ENCODE peak calls at places on chromosomes 4 and X, in nine cellular contexts. Q is DND-41, N is endothelial cell, J is AG09319, C is body of pancreas, S is thoracic aorta, Y is bronchial epithelial cell, F is AG04450, G is heart right ventricle. U is an unnamed sample.

GRCh38 chr4:156968479-156968984 is 3.1 kb downstream of the PDGFC start:
- DNase-seq in Q (peak; percentile 31), N (peak; percentile 69), J (no peak), C (peak; percentile 82), S (no peak), Y (peak; percentile 79), F (no peak), G (peak; percentile 15), U (peak; percentile 52)

GRCh38 chr4:172546782-172547181 is 621.8 kb upstream of the GALNT7 start:
- DNase-seq in Q (no peak), N (no peak), J (no peak), C (no peak), S (no peak), Y (no peak), F (no peak), G (no peak), U (no peak)

GRCh38 chr4:171378323-171378722 is 434.9 kb upstream of the GALNTL6 start:
- DNase-seq in Q (no peak), N (no peak), J (no peak), C (no peak), S (no peak), Y (peak; percentile 1), F (no peak), G (no peak), U (no peak)

GRCh38 chr4:184785813-184786212 is 40.0 kb downstream of the ACSL1 start:
- DNase-seq in Q (peak; percentile 39), N (no peak), J (no peak), C (no peak), S (no peak), Y (no peak), F (no peak), G (no peak), U (no peak)

GRCh38 chrX:17164079-17164478 is 210.9 kb upstream of the NHS start:
- DNase-seq in Q (no peak), N (no peak), J (no peak), C (no peak), S (no peak), Y (no peak), F (no peak), G (no peak), U (no peak)

GRCh38 chrX:49884290-49884862 is 5.1 kb downstream of the USP27X start:
- DNase-seq in Q (peak; percentile 22), N (peak; percentile 70), J (no peak), C (peak; percentile 65), S (no peak), Y (peak; percentile 39), F (no peak), G (peak; percentile 59), U (peak; percentile 77)

GRCh38 chr4:184514121-184514988 is 40.0 kb upstream of the IRF2 start:
- DNase-seq in Q (no peak), N (no peak), J (peak; percentile 45), C (peak; percentile 66), S (no peak), Y (peak; percentile 72), F (peak; percentile 78), G (peak; percentile 28), U (peak; percentile 88)

GRCh38 chrX:18464500-18464899 is 39.1 kb downstream of the CDKL5 start:
- DNase-seq in Q (no peak), N (no peak), J (no peak), C (no peak), S (no peak), Y (no peak), F (no peak), G (no peak), U (no peak)

GRCh38 chrX:69116077-69116476 is 49.2 kb downstream of the PJA1 start:
- DNase-seq in Q (no peak), N (no peak), J (no peak), C (no peak), S (no peak), Y (peak; percentile 94), F (no peak), G (no peak), U (no peak)

GRCh38 chrX:20300822-20301221 is 34.1 kb upstream of the RPS6KA3 start:
- DNase-seq in Q (no peak), N (no peak), J (no peak), C (no peak), S (no peak), Y (no peak), F (no peak), G (no peak), U (peak; percentile 13)

GRCh38 chr4:66688674-66689073 is 856.6 kb downstream of the CENPC start:
- DNase-seq in Q (no peak), N (no peak), J (no peak), C (no peak), S (no peak), Y (peak; percentile 46), F (no peak), G (no peak), U (no peak)

GRCh38 chr4:183342541-183343533 is 20.6 kb upstream of the CLDN24 start:
- DNase-seq in Q (no peak), N (no peak), J (no peak), C (no peak), S (no peak), Y (no peak), F (no peak), G (peak; percentile 20), U (no peak)

GRCh38 chr4:185672618-185673017 is 137.3 kb upstream of the PDLIM3 start:
- DNase-seq in Q (no peak), N (no peak), J (no peak), C (no peak), S (no peak), Y (no peak), F (no peak), G (no peak), U (no peak)

DNA sequence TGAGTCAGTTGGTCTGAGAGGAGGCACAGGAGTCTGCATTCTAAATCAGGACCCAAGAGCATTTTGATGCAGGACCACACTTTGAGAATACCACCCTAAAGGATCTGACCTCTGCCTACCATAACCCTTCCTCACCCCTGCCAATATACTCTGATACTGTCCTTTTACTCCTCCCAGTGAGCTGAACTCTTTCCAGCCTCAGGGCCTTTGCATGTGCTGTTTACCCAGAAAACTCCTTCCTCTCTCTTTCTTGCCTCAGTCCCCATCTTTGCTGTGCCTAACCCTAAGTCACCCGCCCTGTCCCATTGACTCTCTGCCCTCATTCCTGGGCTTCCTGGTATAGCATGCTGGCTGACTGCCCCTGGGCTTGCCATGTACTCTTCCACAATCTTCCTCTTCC is 54.7 kb downstream of the OCRL start:
- DNase-seq in Q (no peak), N (no peak), J (no peak), C (no peak), S (no peak), Y (no peak), F (no peak), G (no peak), U (no peak)
- TF ChIP-seq CTCF in Q (no peak), N (no peak), J (no peak), C (no peak), S (no peak), Y (no peak), F (no peak), G (no peak), U (no peak)

GRCh38 chrX:11546917-11547316 is 118.8 kb downstream of the ARHGAP6 start:
- DNase-seq in Q (no peak), N (no peak), J (no peak), C (no peak), S (no peak), Y (no peak), F (no peak), G (no peak), U (no peak)

GRCh38 chrX:11541510-11541909 is 124.2 kb downstream of the ARHGAP6 start:
- DNase-seq in Q (no peak), N (no peak), J (no peak), C (no peak), S (no peak), Y (no peak), F (no peak), G (no peak), U (no peak)

GRCh38 chrX:11540532-11541377 is 125.0 kb downstream of the ARHGAP6 start:
- DNase-seq in Q (no peak), N (no peak), J (no peak), C (no peak), S (no peak), Y (no peak), F (no peak), G (peak; percentile 12), U (no peak)

GRCh38 chrX:11543249-11543648 is 122.5 kb downstream of the ARHGAP6 start:
- DNase-seq in Q (peak; percentile 3), N (no peak), J (no peak), C (no peak), S (no peak), Y (no peak), F (no peak), G (no peak), U (peak; percentile 1)
- TF ChIP-seq CTCF in Q (peak; percentile 27), N (no peak), J (no peak), C (no peak), S (no peak), Y (no peak), F (no peak), G (no peak), U (no peak)

GRCh38 chrX:151701071-151701470 is 5.8 kb downstream of the PRRG3 start:
- DNase-seq in Q (no peak), N (no peak), J (no peak), C (no peak), S (no peak), Y (no peak), F (no peak), G (no peak), U (no peak)

GRCh38 chrX:151698485-151698884 is 3.2 kb downstream of the PRRG3 start:
- DNase-seq in Q (no peak), N (no peak), J (no peak), C (no peak), S (no peak), Y (no peak), F (no peak), G (no peak), U (no peak)

GRCh38 chrX:151701531-151701930 is 6.3 kb downstream of the PRRG3 start:
- DNase-seq in Q (no peak), N (no peak), J (no peak), C (no peak), S (no peak), Y (no peak), F (no peak), G (no peak), U (no peak)

GRCh38 chrX:151700581-151700980 is 5.3 kb downstream of the PRRG3 start:
- DNase-seq in Q (no peak), N (no peak), J (no peak), C (no peak), S (no peak), Y (no peak), F (no peak), G (no peak), U (no peak)

DNA sequence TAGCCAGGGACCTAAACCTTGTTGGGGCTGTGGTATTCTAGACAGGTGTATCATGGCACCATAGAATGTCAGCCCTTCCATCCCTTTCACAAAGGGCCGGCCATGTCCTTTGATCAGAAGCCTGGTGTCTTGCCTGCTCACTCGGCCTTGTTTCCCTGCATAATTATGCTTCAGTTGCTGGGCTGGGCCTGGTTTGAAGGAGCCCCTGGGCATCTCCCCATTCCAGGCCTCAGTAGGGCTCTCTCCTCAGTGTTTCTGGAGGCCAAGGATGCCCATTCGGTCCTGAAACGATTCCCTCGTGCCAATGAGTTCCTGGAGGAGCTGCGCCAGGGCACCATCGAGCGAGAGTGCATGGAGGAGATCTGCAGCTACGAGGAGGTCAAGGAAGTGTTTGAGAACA is 4.5 kb downstream of the PRRG3 start:
- DNase-seq in Q (no peak), N (no peak), J (no peak), C (no peak), S (no peak), Y (no peak), F (no peak), G (no peak), U (no peak)
- TF ChIP-seq CTCF in Q (no peak), N (no peak), J (no peak), C (no peak), S (no peak), Y (no peak), F (no peak), G (no peak), U (no peak)

GRCh38 chrX:108699368-108699767 is 37.0 kb downstream of the IRS4 start:
- DNase-seq in Q (no peak), N (no peak), J (no peak), C (peak; percentile 1), S (no peak), Y (peak; percentile 45), F (no peak), G (no peak), U (no peak)
- TF ChIP-seq CTCF in Q (peak; percentile 39), N (no peak), J (peak; percentile 40), C (peak; percentile 49), S (no peak), Y (peak; percentile 28), F (no peak), G (peak; percentile 33), U (no peak)